ENCODE peak calls at places on chromosomes 1 and 21, in four cellular contexts. One of them, this sample, is unnamed.

GRCh38 chr21:27058673-27059365 is 91.9 kb upstream of the ADAMTS5 start:
- DNase-seq in WTC11: no peak
- DNase-seq in K562: no peak
- DNase-seq in HepG2: no peak
- DNase-seq in this sample: no peak

GRCh38 chr1:18941221-18942141 is 15.0 kb downstream of the IFFO2 start:
- DNase-seq in WTC11: no peak
- DNase-seq in K562: no peak
- DNase-seq in HepG2: peak
- DNase-seq in this sample: no peak

GRCh38 chr1:43267291-43267805 is 2.4 kb upstream of the TMEM125 start:
- DNase-seq in WTC11: no peak
- DNase-seq in K562: no peak
- DNase-seq in HepG2: no peak
- DNase-seq in this sample: no peak

GRCh38 chr1:219784660-219785391 is 143.5 kb downstream of the SLC30A10 start:
- DNase-seq in WTC11: no peak
- DNase-seq in K562: no peak
- DNase-seq in HepG2: no peak
- DNase-seq in this sample: no peak

GRCh38 chr1:232381676-232382075 is 248.3 kb downstream of the SIPA1L2 start:
- DNase-seq in WTC11: no peak
- DNase-seq in K562: no peak
- DNase-seq in HepG2: no peak
- DNase-seq in this sample: no peak

GRCh38 chr1:39977202-39977601 is 22.3 kb downstream of the MFSD2A start:
- DNase-seq in WTC11: no peak
- DNase-seq in K562: no peak
- DNase-seq in HepG2: no peak
- DNase-seq in this sample: no peak

GRCh38 chr1:241639653-241640148 is 468 bp downstream of the CHML start:
- DNase-seq in WTC11: peak
- DNase-seq in K562: peak
- DNase-seq in HepG2: peak
- DNase-seq in this sample: peak

GRCh38 chr1:189696297-189696696 is 781.4 kb downstream of the BRINP3 start:
- DNase-seq in WTC11: no peak
- DNase-seq in K562: no peak
- DNase-seq in HepG2: no peak
- DNase-seq in this sample: no peak

GRCh38 chr1:224407546-224408293 is 26.9 kb downstream of the WDR26 start:
- DNase-seq in WTC11: no peak
- DNase-seq in K562: no peak
- DNase-seq in HepG2: no peak
- DNase-seq in this sample: no peak

GRCh38 chr1:113307771-113308451 is 82.4 kb upstream of the MAGI3 start:
- DNase-seq in WTC11: no peak
- DNase-seq in K562: no peak
- DNase-seq in HepG2: peak
- DNase-seq in this sample: no peak

GRCh38 chr1:216528816-216529215 is 105.6 kb upstream of the USH2A start:
- DNase-seq in WTC11: no peak
- DNase-seq in K562: no peak
- DNase-seq in HepG2: no peak
- DNase-seq in this sample: no peak

GRCh38 chr1:214022810-214023425 is 35.1 kb downstream of the PROX1 start:
- DNase-seq in WTC11: no peak
- DNase-seq in K562: no peak
- DNase-seq in HepG2: no peak
- DNase-seq in this sample: peak

GRCh38 chr21:44784810-44785209 is 16.8 kb downstream of the UBE2G2 start:
- DNase-seq in WTC11: no peak
- DNase-seq in K562: no peak
- DNase-seq in HepG2: no peak
- DNase-seq in this sample: no peak

GRCh38 chr1:18012686-18013085 is 94.9 kb upstream of the IGSF21 start:
- DNase-seq in WTC11: no peak
- DNase-seq in K562: no peak
- DNase-seq in HepG2: no peak
- DNase-seq in this sample: no peak

GRCh38 chr1:248622491-248623106 is 12.3 kb downstream of the OR2T11 start:
- DNase-seq in WTC11: no peak
- DNase-seq in K562: peak
- DNase-seq in HepG2: peak
- DNase-seq in this sample: peak

GRCh38 chr1:147167361-147167760 is 4.9 kb downstream of the PRKAB2 start:
- DNase-seq in WTC11: no peak
- DNase-seq in K562: no peak
- DNase-seq in HepG2: peak
- DNase-seq in this sample: no peak

GRCh38 chr1:47262787-47263413 is 30.9 kb upstream of the TAL1 start:
- DNase-seq in WTC11: peak
- DNase-seq in K562: peak
- DNase-seq in HepG2: peak
- DNase-seq in this sample: peak

GRCh38 chr1:14896381-14897079 is 257.0 kb upstream of the TMEM51 start:
- DNase-seq in WTC11: no peak
- DNase-seq in K562: no peak
- DNase-seq in HepG2: no peak
- DNase-seq in this sample: no peak

GRCh38 chr21:28752131-28752530 is 240.5 kb downstream of the LTN1 start:
- DNase-seq in WTC11: no peak
- DNase-seq in K562: no peak
- DNase-seq in HepG2: peak
- DNase-seq in this sample: no peak
- TF ChIP-seq FOXJ3 in WTC11: no peak
- TF ChIP-seq FOXJ3 in K562: no peak
- TF ChIP-seq FOXJ3 in HepG2: no peak
- TF ChIP-seq FOXJ3 in this sample: no peak

DNA sequence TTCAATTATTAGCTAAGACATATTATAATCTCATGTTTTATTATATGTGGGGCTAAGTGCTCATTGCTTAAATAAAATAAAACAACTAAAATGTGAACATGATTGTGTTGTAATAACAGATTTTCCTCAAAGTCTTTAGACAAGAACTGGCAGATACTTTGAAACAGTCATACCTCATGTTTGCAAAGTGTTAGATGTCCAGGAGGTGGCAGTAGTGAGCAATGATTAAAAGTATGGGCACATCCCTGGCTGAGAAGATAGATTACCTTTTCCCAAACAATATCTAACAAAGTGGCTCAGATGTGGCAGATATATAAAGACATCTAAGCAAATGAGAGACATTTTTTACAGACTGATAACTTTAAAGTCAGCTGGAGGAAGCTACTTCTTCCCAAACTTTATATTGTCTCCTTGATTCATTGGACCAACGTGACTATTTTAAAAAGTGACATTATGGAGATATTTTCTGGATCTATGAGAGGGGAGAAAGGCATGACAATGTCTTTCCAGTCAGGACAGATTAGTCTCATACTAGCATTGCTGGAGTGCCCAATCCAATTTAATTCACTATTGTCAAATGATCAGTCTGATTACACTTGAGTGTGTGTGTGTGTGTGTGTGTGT is 269.8 kb downstream of the S1PR1 start:
- DNase-seq in WTC11: peak
- DNase-seq in K562: peak
- DNase-seq in HepG2: peak
- DNase-seq in this sample: peak
- TF ChIP-seq FOXJ3 in WTC11: no peak
- TF ChIP-seq FOXJ3 in K562: no peak
- TF ChIP-seq FOXJ3 in HepG2: no peak
- TF ChIP-seq FOXJ3 in this sample: no peak

GRCh38 chr1:24705260-24706073 is 39.8 kb upstream of the CLIC4 start:
- DNase-seq in WTC11: peak
- DNase-seq in K562: peak
- DNase-seq in HepG2: peak
- DNase-seq in this sample: peak

GRCh38 chr1:24709748-24710416 is 35.4 kb upstream of the CLIC4 start:
- DNase-seq in WTC11: no peak
- DNase-seq in K562: peak
- DNase-seq in HepG2: no peak
- DNase-seq in this sample: no peak

GRCh38 chr1:24708938-24709337 is 36.3 kb upstream of the CLIC4 start:
- DNase-seq in WTC11: no peak
- DNase-seq in K562: peak
- DNase-seq in HepG2: no peak
- DNase-seq in this sample: no peak

GRCh38 chr1:24704411-24705259 is 40.6 kb upstream of the CLIC4 start:
- DNase-seq in WTC11: peak
- DNase-seq in K562: peak
- DNase-seq in HepG2: no peak
- DNase-seq in this sample: peak

GRCh38 chr1:24707659-24708058 is 37.6 kb upstream of the CLIC4 start:
- DNase-seq in WTC11: no peak
- DNase-seq in K562: peak
- DNase-seq in HepG2: no peak
- DNase-seq in this sample: no peak
- TF ChIP-seq FOXJ3 in WTC11: no peak
- TF ChIP-seq FOXJ3 in K562: no peak
- TF ChIP-seq FOXJ3 in HepG2: no peak
- TF ChIP-seq FOXJ3 in this sample: no peak

GRCh38 chr1:237111807-237112206 is 69.8 kb downstream of the RYR2 start:
- DNase-seq in WTC11: no peak
- DNase-seq in K562: no peak
- DNase-seq in HepG2: no peak
- DNase-seq in this sample: no peak

GRCh38 chr1:237112663-237113062 is 70.7 kb downstream of the RYR2 start:
- DNase-seq in WTC11: no peak
- DNase-seq in K562: no peak
- DNase-seq in HepG2: no peak
- DNase-seq in this sample: no peak

GRCh38 chr1:237105826-237106225 is 63.8 kb downstream of the RYR2 start:
- DNase-seq in WTC11: no peak
- DNase-seq in K562: no peak
- DNase-seq in HepG2: no peak
- DNase-seq in this sample: no peak

GRCh38 chr1:237104096-237104495 is 62.1 kb downstream of the RYR2 start:
- DNase-seq in WTC11: no peak
- DNase-seq in K562: no peak
- DNase-seq in HepG2: no peak
- DNase-seq in this sample: no peak

DNA sequence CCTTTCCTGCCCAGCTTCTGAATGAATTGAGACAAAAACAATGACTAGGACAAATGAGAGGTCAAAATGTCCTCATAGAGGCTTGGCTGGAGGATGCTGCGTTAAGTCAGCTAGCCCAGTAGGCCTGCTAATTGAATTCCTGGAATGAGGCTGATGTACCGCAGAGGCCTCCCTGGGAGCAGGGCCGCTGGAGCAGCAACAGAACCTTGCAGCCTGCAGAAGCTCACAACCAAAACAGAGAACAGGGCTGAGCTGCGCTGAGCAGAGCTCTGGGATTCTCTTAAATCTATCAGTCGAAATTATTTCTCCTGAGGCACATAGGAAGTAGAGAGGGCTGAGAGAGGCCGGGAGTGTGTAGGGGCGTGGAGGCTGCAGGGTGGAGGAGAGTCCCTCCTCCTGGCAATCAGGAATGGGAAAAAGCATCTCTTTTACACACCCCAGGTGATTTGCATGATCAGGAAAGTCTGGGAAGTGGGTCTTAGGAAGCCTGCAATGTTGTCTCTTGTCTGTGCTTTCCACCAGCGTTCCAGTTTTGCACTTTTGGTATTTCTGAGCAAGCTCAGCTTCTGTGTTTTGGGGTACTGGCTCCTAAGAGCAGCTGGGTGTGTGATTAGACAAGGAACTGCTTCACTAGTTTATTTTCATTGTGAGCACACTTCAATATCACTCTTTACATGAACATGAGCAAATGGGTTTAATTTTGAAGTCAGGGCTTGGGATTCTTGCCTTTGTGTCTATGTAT is 66.5 kb downstream of the RYR2 start:
- DNase-seq in WTC11: no peak
- DNase-seq in K562: no peak
- DNase-seq in HepG2: no peak
- DNase-seq in this sample: peak
- TF ChIP-seq FOXJ3 in WTC11: no peak
- TF ChIP-seq FOXJ3 in K562: no peak
- TF ChIP-seq FOXJ3 in HepG2: no peak
- TF ChIP-seq FOXJ3 in this sample: peak

GRCh38 chr1:51958824-51959223 is 31.7 kb downstream of the RAB3B start:
- DNase-seq in WTC11: no peak
- DNase-seq in K562: no peak
- DNase-seq in HepG2: no peak
- DNase-seq in this sample: no peak

GRCh38 chr1:51955797-51956527 is 34.5 kb downstream of the RAB3B start:
- DNase-seq in WTC11: no peak
- DNase-seq in K562: no peak
- DNase-seq in HepG2: no peak
- DNase-seq in this sample: no peak

GRCh38 chr1:51957618-51958017 is 32.9 kb downstream of the RAB3B start:
- DNase-seq in WTC11: peak
- DNase-seq in K562: no peak
- DNase-seq in HepG2: no peak
- DNase-seq in this sample: no peak

GRCh38 chr1:51954783-51955182 is 35.7 kb downstream of the RAB3B start:
- DNase-seq in WTC11: no peak
- DNase-seq in K562: no peak
- DNase-seq in HepG2: no peak
- DNase-seq in this sample: no peak

DNA sequence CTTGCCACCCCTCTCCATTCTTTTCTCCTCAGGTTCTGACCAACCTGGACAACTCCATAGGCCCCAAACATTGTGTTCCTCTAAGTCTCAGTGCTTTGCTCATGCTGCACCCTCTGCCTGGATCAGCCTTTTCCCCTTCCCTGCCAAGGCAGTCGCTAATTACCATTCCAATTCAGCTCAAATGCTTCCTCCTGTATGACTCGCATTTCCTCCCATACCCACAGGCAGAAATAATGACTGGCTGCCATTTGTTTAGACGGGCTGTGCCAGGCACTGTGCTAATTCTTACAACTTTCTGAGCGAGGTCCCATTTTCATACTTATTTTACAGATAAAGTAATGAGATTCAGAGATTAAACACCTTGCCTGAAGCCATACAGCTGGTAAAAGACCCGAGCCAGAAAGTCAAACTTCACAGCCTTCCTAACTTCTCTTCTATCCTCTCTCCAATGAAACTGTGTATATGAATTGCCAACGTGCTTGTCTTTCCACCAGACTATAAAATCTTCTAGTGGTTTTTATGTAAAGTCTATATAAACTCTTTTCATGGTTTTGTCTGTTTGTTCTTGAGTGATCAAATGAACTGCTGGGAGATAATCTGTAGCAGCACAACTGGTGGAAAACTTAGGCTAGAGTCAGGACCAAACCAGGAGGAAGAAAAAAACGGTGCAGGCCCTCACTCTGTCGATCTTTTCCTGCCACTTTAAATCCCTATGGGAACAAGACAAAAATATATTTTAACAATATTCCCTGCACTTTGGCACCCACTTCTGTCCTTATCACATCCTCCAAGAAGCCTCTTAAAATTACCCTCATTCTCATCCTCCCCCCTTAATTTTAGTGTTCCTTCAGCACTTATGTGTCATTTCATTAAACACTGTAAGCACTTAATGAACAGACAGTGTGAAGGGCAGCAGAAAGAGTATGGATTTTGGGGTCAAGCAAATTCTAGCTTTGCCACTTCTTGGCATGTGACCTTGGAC is 33.7 kb downstream of the RAB3B start:
- DNase-seq in WTC11: peak
- DNase-seq in K562: no peak
- DNase-seq in HepG2: no peak
- DNase-seq in this sample: no peak
- TF ChIP-seq FOXJ3 in WTC11: no peak
- TF ChIP-seq FOXJ3 in K562: no peak
- TF ChIP-seq FOXJ3 in HepG2: no peak
- TF ChIP-seq FOXJ3 in this sample: no peak

GRCh38 chr1:54461731-54462596 is 55.8 kb upstream of the SSBP3 start:
- DNase-seq in WTC11: no peak
- DNase-seq in K562: no peak
- DNase-seq in HepG2: no peak
- DNase-seq in this sample: peak
- TF ChIP-seq FOXJ3 in WTC11: no peak
- TF ChIP-seq FOXJ3 in K562: no peak
- TF ChIP-seq FOXJ3 in HepG2: no peak
- TF ChIP-seq FOXJ3 in this sample: no peak